ENCODE peak calls at places on chromosomes 2 and 18, in five cellular contexts. One of them, this sample, is unnamed.
A peak's percentile ranks its signal among the peaks of the same experiment; 100 is the strongest.

GRCh38 chr2:128557069-128557468 is 238.4 kb upstream of the HS6ST1 start:
- DNase-seq in hepatocyte: no peak
- DNase-seq in IMR-90: no peak
- DNase-seq in neural progenitor cell: no peak
- DNase-seq in H9: no peak
- DNase-seq in this sample: no peak

GRCh38 chr2:22487036-22487435 is 897.9 kb upstream of the KLHL29 start:
- DNase-seq in hepatocyte: no peak
- DNase-seq in IMR-90: no peak
- DNase-seq in neural progenitor cell: peak; percentile 16
- DNase-seq in H9: no peak
- DNase-seq in this sample: no peak

GRCh38 chr2:150607471-150607870 is 120.0 kb upstream of the RND3 start:
- DNase-seq in hepatocyte: no peak
- DNase-seq in IMR-90: peak; percentile 69
- DNase-seq in neural progenitor cell: no peak
- DNase-seq in H9: no peak
- DNase-seq in this sample: no peak

GRCh38 chr18:71665131-71665530 is 879.0 kb downstream of the CBLN2 start:
- DNase-seq in hepatocyte: no peak
- DNase-seq in IMR-90: no peak
- DNase-seq in neural progenitor cell: no peak
- DNase-seq in H9: no peak
- DNase-seq in this sample: no peak

GRCh38 chr18:58496231-58496630 is 132.7 kb downstream of the ALPK2 start:
- DNase-seq in hepatocyte: no peak
- DNase-seq in IMR-90: no peak
- DNase-seq in neural progenitor cell: no peak
- DNase-seq in H9: no peak
- DNase-seq in this sample: no peak

GRCh38 chr2:71578665-71579371 is 125.5 kb downstream of the DYSF start:
- DNase-seq in hepatocyte: no peak
- DNase-seq in IMR-90: peak; percentile 7
- DNase-seq in neural progenitor cell: no peak
- DNase-seq in H9: no peak
- DNase-seq in this sample: no peak

GRCh38 chr2:157672129-157672528 is 43.5 kb upstream of the ACVR1C start:
- DNase-seq in hepatocyte: no peak
- DNase-seq in IMR-90: no peak
- DNase-seq in neural progenitor cell: no peak
- DNase-seq in H9: no peak
- DNase-seq in this sample: no peak

GRCh38 chr18:37779220-37779619 is 213.6 kb upstream of the CELF4 start:
- DNase-seq in hepatocyte: no peak
- DNase-seq in IMR-90: no peak
- DNase-seq in neural progenitor cell: no peak
- DNase-seq in H9: no peak
- DNase-seq in this sample: no peak

GRCh38 chr2:220654322-220654721 is 917.8 kb downstream of the EPHA4 start:
- DNase-seq in hepatocyte: no peak
- DNase-seq in IMR-90: no peak
- DNase-seq in neural progenitor cell: no peak
- DNase-seq in H9: no peak
- DNase-seq in this sample: no peak

GRCh38 chr18:58569490-58569911 is 59.4 kb downstream of the ALPK2 start:
- DNase-seq in hepatocyte: no peak
- DNase-seq in IMR-90: no peak
- DNase-seq in neural progenitor cell: no peak
- DNase-seq in H9: no peak
- DNase-seq in this sample: no peak

GRCh38 chr2:188494906-188495305 is 203.2 kb downstream of the GULP1 start:
- DNase-seq in hepatocyte: no peak
- DNase-seq in IMR-90: no peak
- DNase-seq in neural progenitor cell: no peak
- DNase-seq in H9: no peak
- DNase-seq in this sample: no peak

GRCh38 chr2:204691911-204692510 is 146.7 kb downstream of the PARD3B start:
- DNase-seq in hepatocyte: peak; percentile 85
- DNase-seq in IMR-90: peak; percentile 91
- DNase-seq in neural progenitor cell: peak; percentile 81
- DNase-seq in H9: peak; percentile 40
- DNase-seq in this sample: peak; percentile 84

GRCh38 chr2:1648241-1649102 is 95.8 kb downstream of the PXDN start:
- DNase-seq in hepatocyte: no peak
- DNase-seq in IMR-90: no peak
- DNase-seq in neural progenitor cell: no peak
- DNase-seq in H9: no peak
- DNase-seq in this sample: no peak

GRCh38 chr2:55923091-55923977 is at the start of gene EFEMP1:
- DNase-seq in hepatocyte: peak; percentile 80
- DNase-seq in IMR-90: peak; percentile 62
- DNase-seq in neural progenitor cell: peak; percentile 90
- DNase-seq in H9: peak; percentile 75
- DNase-seq in this sample: no peak

GRCh38 chr2:239881561-239882320 is 143.4 kb downstream of the NDUFA10 start:
- DNase-seq in hepatocyte: peak; percentile 28
- DNase-seq in IMR-90: no peak
- DNase-seq in neural progenitor cell: no peak
- DNase-seq in H9: peak; percentile 35
- DNase-seq in this sample: peak; percentile 12

GRCh38 chr18:48553236-48553635 is 14.4 kb downstream of the CTIF start:
- DNase-seq in hepatocyte: no peak
- DNase-seq in IMR-90: no peak
- DNase-seq in neural progenitor cell: no peak
- DNase-seq in H9: no peak
- DNase-seq in this sample: no peak

GRCh38 chr2:61946661-61947060 is 41.2 kb downstream of the COMMD1 start:
- DNase-seq in hepatocyte: no peak
- DNase-seq in IMR-90: peak; percentile 13
- DNase-seq in neural progenitor cell: no peak
- DNase-seq in H9: no peak
- DNase-seq in this sample: no peak

GRCh38 chr2:190666895-190667294 is 18.0 kb downstream of the NAB1 start:
- DNase-seq in hepatocyte: no peak
- DNase-seq in IMR-90: no peak
- DNase-seq in neural progenitor cell: no peak
- DNase-seq in H9: no peak
- DNase-seq in this sample: no peak

GRCh38 chr2:177245010-177245422 is 19.5 kb downstream of the NFE2L2 start:
- DNase-seq in hepatocyte: peak; percentile 58
- DNase-seq in IMR-90: peak; percentile 88
- DNase-seq in neural progenitor cell: no peak
- DNase-seq in H9: no peak
- DNase-seq in this sample: no peak

GRCh38 chr2:240400319-240401161 is 34.9 kb upstream of the GPC1 start:
- DNase-seq in hepatocyte: no peak
- DNase-seq in IMR-90: no peak
- DNase-seq in neural progenitor cell: no peak
- DNase-seq in H9: peak; percentile 24
- DNase-seq in this sample: no peak

GRCh38 chr18:34696681-34697080 is 13.4 kb upstream of the DTNA start:
- DNase-seq in hepatocyte: no peak
- DNase-seq in IMR-90: no peak
- DNase-seq in neural progenitor cell: no peak
- DNase-seq in H9: no peak
- DNase-seq in this sample: no peak

GRCh38 chr2:235694721-235695601 is 201.1 kb downstream of the AGAP1 start:
- DNase-seq in hepatocyte: no peak
- DNase-seq in IMR-90: peak; percentile 39
- DNase-seq in neural progenitor cell: no peak
- DNase-seq in H9: no peak
- DNase-seq in this sample: no peak

GRCh38 chr18:41266616-41267015 is 688.4 kb upstream of the PIK3C3 start:
- DNase-seq in hepatocyte: no peak
- DNase-seq in IMR-90: peak; percentile 77
- DNase-seq in neural progenitor cell: no peak
- DNase-seq in H9: no peak
- DNase-seq in this sample: no peak

GRCh38 chr2:106304612-106305184 is 110.6 kb upstream of the UXS1 start:
- DNase-seq in hepatocyte: no peak
- DNase-seq in IMR-90: no peak
- DNase-seq in neural progenitor cell: no peak
- DNase-seq in H9: no peak
- DNase-seq in this sample: no peak

GRCh38 chr2:23363831-23364230 is 21.1 kb upstream of the KLHL29 start:
- DNase-seq in hepatocyte: no peak
- DNase-seq in IMR-90: no peak
- DNase-seq in neural progenitor cell: no peak
- DNase-seq in H9: no peak
- DNase-seq in this sample: no peak

GRCh38 chr2:28810384-28811285 is at the start of gene SPDYA:
- DNase-seq in hepatocyte: peak; percentile 88
- DNase-seq in IMR-90: peak; percentile 36
- DNase-seq in neural progenitor cell: peak; percentile 91
- DNase-seq in H9: peak; percentile 91
- DNase-seq in this sample: no peak

GRCh38 chr2:73028841-73029240 is 42.7 kb downstream of the SFXN5 start:
- DNase-seq in hepatocyte: no peak
- DNase-seq in IMR-90: no peak
- DNase-seq in neural progenitor cell: no peak
- DNase-seq in H9: no peak
- DNase-seq in this sample: no peak

GRCh38 chr2:27891063-27891819 is 712 bp downstream of the BABAM2 start:
- DNase-seq in hepatocyte: peak; percentile 88
- DNase-seq in IMR-90: peak; percentile 83
- DNase-seq in neural progenitor cell: peak; percentile 74
- DNase-seq in H9: no peak
- DNase-seq in this sample: peak; percentile 93

GRCh38 chr2:100403722-100404121 is 13.7 kb downstream of the CHST10 start:
- DNase-seq in hepatocyte: no peak
- DNase-seq in IMR-90: no peak
- DNase-seq in neural progenitor cell: no peak
- DNase-seq in H9: no peak
- DNase-seq in this sample: no peak

GRCh38 chr2:100397976-100398375 is 19.5 kb downstream of the CHST10 start:
- DNase-seq in hepatocyte: no peak
- DNase-seq in IMR-90: no peak
- DNase-seq in neural progenitor cell: no peak
- DNase-seq in H9: no peak
- DNase-seq in this sample: no peak

GRCh38 chr2:100397117-100397860 is 20.2 kb downstream of the CHST10 start:
- DNase-seq in hepatocyte: no peak
- DNase-seq in IMR-90: peak; percentile 65
- DNase-seq in neural progenitor cell: no peak
- DNase-seq in H9: no peak
- DNase-seq in this sample: no peak

GRCh38 chr2:100399714-100400113 is 17.8 kb downstream of the CHST10 start:
- DNase-seq in hepatocyte: no peak
- DNase-seq in IMR-90: no peak
- DNase-seq in neural progenitor cell: no peak
- DNase-seq in H9: no peak
- DNase-seq in this sample: no peak

GRCh38 chr2:100401268-100401667 is 16.2 kb downstream of the CHST10 start:
- DNase-seq in hepatocyte: no peak
- DNase-seq in IMR-90: no peak
- DNase-seq in neural progenitor cell: no peak
- DNase-seq in H9: no peak
- DNase-seq in this sample: no peak
- H3K27ac ChIP-seq in hepatocyte: no peak overlapping the region
- H3K27ac ChIP-seq in IMR-90: no peak overlapping the region
- H3K27ac ChIP-seq in neural progenitor cell: no peak overlapping the region
- H3K27ac ChIP-seq in H9: no peak overlapping the region
- H3K27ac ChIP-seq in this sample: no peak overlapping the region

DNA sequence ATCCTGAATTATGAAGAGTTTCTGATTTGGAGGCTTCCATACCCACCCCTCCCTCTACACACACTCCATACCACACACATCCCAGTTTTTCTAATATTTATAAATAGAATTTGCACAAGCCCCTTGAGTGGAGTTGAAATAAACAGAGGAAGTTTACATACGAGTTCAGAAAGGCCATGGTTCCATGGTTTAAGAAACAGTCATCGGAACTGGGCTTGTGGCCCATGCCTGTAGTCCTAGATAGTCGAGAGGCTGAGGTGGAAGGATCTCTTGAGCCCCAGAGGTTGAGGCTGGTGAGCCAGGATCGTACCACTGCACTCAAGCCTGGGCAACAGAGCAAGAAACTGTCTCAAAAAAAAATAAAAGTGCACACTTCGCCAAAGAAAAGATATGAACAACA is 62.6 kb upstream of the TANC1 start:
- DNase-seq in hepatocyte: no peak
- DNase-seq in IMR-90: peak; percentile 73
- DNase-seq in neural progenitor cell: no peak
- DNase-seq in H9: no peak
- DNase-seq in this sample: no peak
- H2AFZ ChIP-seq in hepatocyte: no peak overlapping the region
- H2AFZ ChIP-seq in IMR-90: no peak overlapping the region
- H2AFZ ChIP-seq in neural progenitor cell: peak overlapping the region; percentile 14
- H2AFZ ChIP-seq in H9: no peak overlapping the region
- H2AFZ ChIP-seq in this sample: no peak overlapping the region

GRCh38 chr2:238284802-238285515 is 3.5 kb downstream of the PER2 start:
- DNase-seq in hepatocyte: no peak
- DNase-seq in IMR-90: no peak
- DNase-seq in neural progenitor cell: no peak
- DNase-seq in H9: no peak
- DNase-seq in this sample: no peak

GRCh38 chr2:238286987-238287386 is 1.4 kb downstream of the PER2 start:
- DNase-seq in hepatocyte: no peak
- DNase-seq in IMR-90: no peak
- DNase-seq in neural progenitor cell: no peak
- DNase-seq in H9: no peak
- DNase-seq in this sample: no peak

GRCh38 chr2:238286551-238286950 is 1.9 kb downstream of the PER2 start:
- DNase-seq in hepatocyte: peak; percentile 60
- DNase-seq in IMR-90: peak; percentile 86
- DNase-seq in neural progenitor cell: no peak
- DNase-seq in H9: no peak
- DNase-seq in this sample: no peak

GRCh38 chr2:238285653-238286082 is 2.7 kb downstream of the PER2 start:
- DNase-seq in hepatocyte: peak; percentile 94
- DNase-seq in IMR-90: peak; percentile 94
- DNase-seq in neural progenitor cell: peak; percentile 65
- DNase-seq in H9: peak; percentile 48
- DNase-seq in this sample: no peak

GRCh38 chr2:238286095-238286494 is 2.3 kb downstream of the PER2 start:
- DNase-seq in hepatocyte: no peak
- DNase-seq in IMR-90: no peak
- DNase-seq in neural progenitor cell: no peak
- DNase-seq in H9: no peak
- DNase-seq in this sample: no peak
- H3K27ac ChIP-seq in hepatocyte: peak overlapping the region; percentile 96
- H3K27ac ChIP-seq in IMR-90: peak overlapping the region; percentile 30
- H3K27ac ChIP-seq in neural progenitor cell: no peak overlapping the region
- H3K27ac ChIP-seq in H9: no peak overlapping the region
- H3K27ac ChIP-seq in this sample: no peak overlapping the region

DNA sequence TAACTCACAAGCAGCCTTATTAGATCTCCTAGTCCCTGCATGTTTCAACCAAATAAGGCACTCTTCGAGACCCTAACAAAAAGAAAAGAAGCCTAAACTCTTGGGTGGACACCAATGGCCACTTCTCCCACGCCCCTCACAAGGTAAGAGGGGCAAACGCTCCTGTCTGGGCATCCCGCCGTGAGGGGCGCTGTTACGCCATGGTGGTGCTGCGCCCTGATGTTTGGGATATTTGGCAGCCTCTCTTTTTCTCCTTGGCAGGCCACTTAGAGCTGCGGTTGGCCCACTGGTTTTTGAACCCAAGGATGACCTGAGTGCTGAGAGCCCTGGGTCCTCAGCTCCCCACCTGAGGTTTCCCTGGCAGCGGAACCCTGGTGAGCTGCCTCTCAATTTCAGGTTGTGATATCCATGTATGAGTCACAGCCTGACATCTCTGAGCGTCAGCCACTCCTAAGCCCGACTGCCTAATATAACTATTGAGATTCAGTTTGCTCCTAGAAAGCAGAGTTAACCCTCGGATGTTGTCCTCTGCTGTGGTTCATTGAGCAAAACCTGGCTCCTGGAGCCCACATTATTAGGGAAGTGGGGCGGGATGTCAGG is 103.3 kb downstream of the COL6A3 start:
- DNase-seq in hepatocyte: no peak
- DNase-seq in IMR-90: peak; percentile 77
- DNase-seq in neural progenitor cell: no peak
- DNase-seq in H9: no peak
- DNase-seq in this sample: no peak
- H2AFZ ChIP-seq in hepatocyte: no peak overlapping the region
- H2AFZ ChIP-seq in IMR-90: peak overlapping the region; percentile 61
- H2AFZ ChIP-seq in neural progenitor cell: peak overlapping the region; percentile 57
- H2AFZ ChIP-seq in H9: no peak overlapping the region
- H2AFZ ChIP-seq in this sample: no peak overlapping the region